ENCODE peak calls at places on chromosomes 13 and 19, in five cellular contexts. One of them, this sample, is unnamed.

GRCh38 chr19:54696117-54696548 is 28.1 kb upstream of the KIR3DL3 start:
- DNase-seq in Caco-2: no peak
- DNase-seq in ascending aorta: no peak
- DNase-seq in heart right ventricle: no peak
- DNase-seq in testis: no peak
- DNase-seq in this sample: no peak

GRCh38 chr13:19178901-19179593 is 2.6 kb downstream of the TUBA3C start:
- DNase-seq in heart right ventricle: no peak
- DNase-seq in ascending aorta: no peak
- DNase-seq in Caco-2: no peak
- DNase-seq in testis: peak; percentile 58
- DNase-seq in this sample: no peak

GRCh38 chr19:28420731-28421550 is 792.0 kb downstream of the UQCRFS1 start:
- DNase-seq in heart right ventricle: no peak
- DNase-seq in ascending aorta: no peak
- DNase-seq in testis: no peak
- DNase-seq in Caco-2: no peak
- DNase-seq in this sample: no peak

GRCh38 chr13:80706164-80706471 is 365.2 kb upstream of the SPRY2 start:
- DNase-seq in ascending aorta: no peak
- DNase-seq in testis: no peak
- DNase-seq in heart right ventricle: no peak
- DNase-seq in Caco-2: no peak
- DNase-seq in this sample: no peak

GRCh38 chr13:110294146-110294545 is 12.8 kb downstream of the COL4A1 start:
- DNase-seq in Caco-2: no peak
- DNase-seq in heart right ventricle: no peak
- DNase-seq in ascending aorta: peak; percentile 56
- DNase-seq in testis: no peak
- DNase-seq in this sample: no peak

GRCh38 chr13:49357694-49358093 is 86.2 kb downstream of the CAB39L start:
- DNase-seq in Caco-2: no peak
- DNase-seq in testis: no peak
- DNase-seq in ascending aorta: no peak
- DNase-seq in heart right ventricle: no peak
- DNase-seq in this sample: no peak

GRCh38 chr19:53945441-53945840 is 17.3 kb upstream of the CACNG8 start:
- DNase-seq in heart right ventricle: no peak
- DNase-seq in ascending aorta: no peak
- DNase-seq in testis: no peak
- DNase-seq in Caco-2: no peak
- DNase-seq in this sample: peak; percentile 47

GRCh38 chr19:39542198-39542597 is 2.2 kb upstream of the EID2 start:
- DNase-seq in testis: no peak
- DNase-seq in heart right ventricle: no peak
- DNase-seq in Caco-2: no peak
- DNase-seq in ascending aorta: peak; percentile 19
- DNase-seq in this sample: peak; percentile 15

GRCh38 chr19:51462681-51463080 is 4.4 kb upstream of the SIGLEC8 start:
- DNase-seq in Caco-2: no peak
- DNase-seq in ascending aorta: peak; percentile 54
- DNase-seq in heart right ventricle: no peak
- DNase-seq in testis: no peak
- DNase-seq in this sample: no peak

GRCh38 chr19:45547965-45548609 is 36.5 kb downstream of the OPA3 start:
- DNase-seq in heart right ventricle: no peak
- DNase-seq in testis: no peak
- DNase-seq in Caco-2: no peak
- DNase-seq in ascending aorta: no peak
- DNase-seq in this sample: no peak

GRCh38 chr13:37216340-37216739 is 110.9 kb upstream of the CSNK1A1L start:
- DNase-seq in testis: no peak
- DNase-seq in ascending aorta: no peak
- DNase-seq in Caco-2: no peak
- DNase-seq in heart right ventricle: no peak
- DNase-seq in this sample: no peak

GRCh38 chr13:104510422-104510821 is 1444.2 kb upstream of the SLC10A2 start:
- DNase-seq in testis: no peak
- DNase-seq in Caco-2: no peak
- DNase-seq in heart right ventricle: no peak
- DNase-seq in ascending aorta: no peak
- DNase-seq in this sample: no peak

GRCh38 chr19:4622695-4623421 is 16.5 kb upstream of the TNFAIP8L1 start:
- DNase-seq in testis: no peak
- DNase-seq in Caco-2: peak; percentile 56
- DNase-seq in heart right ventricle: no peak
- DNase-seq in ascending aorta: no peak
- DNase-seq in this sample: no peak

GRCh38 chr13:110813646-110814624 is 100.4 kb downstream of the ING1 start:
- DNase-seq in Caco-2: no peak
- DNase-seq in ascending aorta: no peak
- DNase-seq in testis: peak; percentile 44
- DNase-seq in heart right ventricle: no peak
- DNase-seq in this sample: no peak

GRCh38 chr19:1945899-1946298 is 4.9 kb downstream of the CSNK1G2 start:
- DNase-seq in ascending aorta: no peak
- DNase-seq in testis: peak; percentile 58
- DNase-seq in heart right ventricle: peak; percentile 32
- DNase-seq in Caco-2: peak; percentile 53
- DNase-seq in this sample: peak; percentile 56

GRCh38 chr13:96075953-96076543 is 13.9 kb upstream of the HS6ST3 start:
- DNase-seq in Caco-2: no peak
- DNase-seq in heart right ventricle: no peak
- DNase-seq in testis: no peak
- DNase-seq in ascending aorta: no peak
- DNase-seq in this sample: peak; percentile 22

GRCh38 chr13:34867590-34867989 is 74.5 kb upstream of the NBEA start:
- DNase-seq in Caco-2: no peak
- DNase-seq in ascending aorta: no peak
- DNase-seq in heart right ventricle: no peak
- DNase-seq in testis: no peak
- DNase-seq in this sample: no peak

GRCh38 chr13:110445183-110445582 is 116.3 kb downstream of the RAB20 start:
- DNase-seq in Caco-2: no peak
- DNase-seq in ascending aorta: peak; percentile 50
- DNase-seq in testis: no peak
- DNase-seq in heart right ventricle: no peak
- DNase-seq in this sample: peak; percentile 18

GRCh38 chr19:55464669-55465068 is at the start of gene C19orf85:
- DNase-seq in Caco-2: no peak
- DNase-seq in heart right ventricle: no peak
- DNase-seq in testis: no peak
- DNase-seq in ascending aorta: no peak
- DNase-seq in this sample: no peak

GRCh38 chr19:4811328-4812131 is 20.0 kb downstream of the TICAM1 start:
- DNase-seq in heart right ventricle: peak; percentile 80
- DNase-seq in ascending aorta: peak; percentile 90
- DNase-seq in Caco-2: peak; percentile 83
- DNase-seq in testis: peak; percentile 89
- DNase-seq in this sample: peak; percentile 68

GRCh38 chr13:39317284-39317683 is 279.0 kb downstream of the NHLRC3 start:
- DNase-seq in heart right ventricle: peak; percentile 43
- DNase-seq in Caco-2: no peak
- DNase-seq in ascending aorta: peak; percentile 72
- DNase-seq in testis: peak; percentile 34
- DNase-seq in this sample: peak; percentile 86

GRCh38 chr13:48266967-48267639 is 34.1 kb downstream of the ITM2B start:
- DNase-seq in ascending aorta: no peak
- DNase-seq in testis: no peak
- DNase-seq in Caco-2: no peak
- DNase-seq in heart right ventricle: no peak
- DNase-seq in this sample: no peak

GRCh38 chr19:51407631-51408131 is 9.8 kb downstream of the SIGLEC10 start:
- DNase-seq in Caco-2: peak; percentile 67
- DNase-seq in ascending aorta: no peak
- DNase-seq in heart right ventricle: no peak
- DNase-seq in testis: peak; percentile 60
- DNase-seq in this sample: peak; percentile 44

GRCh38 chr19:15635016-15635805 is 5.5 kb upstream of the CYP4F3 start:
- DNase-seq in Caco-2: no peak
- DNase-seq in ascending aorta: no peak
- DNase-seq in testis: no peak
- DNase-seq in heart right ventricle: no peak
- DNase-seq in this sample: no peak

GRCh38 chr19:37007587-37008220 is 70.5 kb upstream of the ZNF420 start:
- DNase-seq in testis: peak; percentile 88
- DNase-seq in ascending aorta: no peak
- DNase-seq in heart right ventricle: peak; percentile 82
- DNase-seq in Caco-2: no peak
- DNase-seq in this sample: no peak

GRCh38 chr19:49145485-49146407 is 9.4 kb downstream of the HRC start:
- DNase-seq in heart right ventricle: peak; percentile 77
- DNase-seq in ascending aorta: peak; percentile 91
- DNase-seq in Caco-2: no peak
- DNase-seq in testis: peak; percentile 86
- DNase-seq in this sample: peak; percentile 86

GRCh38 chr19:46529622-46530451 is 34.2 kb upstream of the PNMA8B start:
- DNase-seq in testis: peak; percentile 64
- DNase-seq in ascending aorta: peak; percentile 78
- DNase-seq in heart right ventricle: peak; percentile 69
- DNase-seq in Caco-2: no peak
- DNase-seq in this sample: peak; percentile 77

GRCh38 chr19:3893509-3894179 is 13.2 kb downstream of the ATCAY start:
- DNase-seq in ascending aorta: no peak
- DNase-seq in heart right ventricle: no peak
- DNase-seq in Caco-2: no peak
- DNase-seq in testis: peak; percentile 55
- DNase-seq in this sample: no peak

GRCh38 chr19:43700368-43701015 is 15.4 kb upstream of the IRGC start:
- DNase-seq in ascending aorta: no peak
- DNase-seq in testis: peak; percentile 34
- DNase-seq in Caco-2: no peak
- DNase-seq in heart right ventricle: peak; percentile 76
- DNase-seq in this sample: peak; percentile 81

GRCh38 chr19:30696514-30696913 is 324.3 kb downstream of the ZNF536 start:
- DNase-seq in Caco-2: no peak
- DNase-seq in testis: no peak
- DNase-seq in ascending aorta: no peak
- DNase-seq in heart right ventricle: no peak
- DNase-seq in this sample: peak; percentile 32

GRCh38 chr19:42232435-42232834 is 10.0 kb downstream of the GSK3A start:
- DNase-seq in heart right ventricle: no peak
- DNase-seq in testis: no peak
- DNase-seq in ascending aorta: no peak
- DNase-seq in Caco-2: no peak
- DNase-seq in this sample: no peak
- H3K36me3 ChIP-seq in heart right ventricle: peaks cover 66% of the 10 kb centered on the region
- H3K36me3 ChIP-seq in testis: no peaks in the 10 kb centered on the region
- H3K36me3 ChIP-seq in ascending aorta: peaks cover 91% of the 10 kb centered on the region
- H3K36me3 ChIP-seq in Caco-2: peaks cover 4% of the 10 kb centered on the region
- H3K36me3 ChIP-seq in this sample: peaks cover 47% of the 10 kb centered on the region

GRCh38 chr13:24540236-24541126 is 27.9 kb upstream of the PARP4 start:
- DNase-seq in heart right ventricle: no peak
- DNase-seq in Caco-2: no peak
- DNase-seq in ascending aorta: no peak
- DNase-seq in testis: peak; percentile 79
- DNase-seq in this sample: peak; percentile 54
- TF ChIP-seq CTCF in heart right ventricle: no peak
- TF ChIP-seq CTCF in Caco-2: no peak
- TF ChIP-seq CTCF in ascending aorta: no peak
- TF ChIP-seq CTCF in testis: no peak
- TF ChIP-seq CTCF in this sample: peak; percentile 52

GRCh38 chr19:540867-541637 is 2.8 kb upstream of the GZMM start:
- DNase-seq in heart right ventricle: no peak
- DNase-seq in testis: no peak
- DNase-seq in ascending aorta: no peak
- DNase-seq in Caco-2: no peak
- DNase-seq in this sample: no peak

GRCh38 chr19:536031-536880 is 4.7 kb downstream of the CDC34 start:
- DNase-seq in heart right ventricle: no peak
- DNase-seq in ascending aorta: no peak
- DNase-seq in testis: no peak
- DNase-seq in Caco-2: no peak
- DNase-seq in this sample: no peak

GRCh38 chr19:536881-537404 is 5.4 kb downstream of the CDC34 start:
- DNase-seq in ascending aorta: no peak
- DNase-seq in testis: no peak
- DNase-seq in heart right ventricle: no peak
- DNase-seq in Caco-2: no peak
- DNase-seq in this sample: no peak

GRCh38 chr19:539429-540030 is 4.3 kb upstream of the GZMM start:
- DNase-seq in ascending aorta: no peak
- DNase-seq in testis: no peak
- DNase-seq in Caco-2: no peak
- DNase-seq in heart right ventricle: no peak
- DNase-seq in this sample: no peak

GRCh38 chr19:538641-539428 is 5.0 kb upstream of the GZMM start:
- DNase-seq in testis: no peak
- DNase-seq in Caco-2: no peak
- DNase-seq in heart right ventricle: no peak
- DNase-seq in ascending aorta: no peak
- DNase-seq in this sample: no peak
- H3K36me3 ChIP-seq in testis: no peaks in the 10 kb centered on the region
- H3K36me3 ChIP-seq in Caco-2: peaks cover 1% of the 10 kb centered on the region
- H3K36me3 ChIP-seq in heart right ventricle: peaks cover 58% of the 10 kb centered on the region
- H3K36me3 ChIP-seq in ascending aorta: peaks cover 68% of the 10 kb centered on the region
- H3K36me3 ChIP-seq in this sample: peaks cover 28% of the 10 kb centered on the region

DNA sequence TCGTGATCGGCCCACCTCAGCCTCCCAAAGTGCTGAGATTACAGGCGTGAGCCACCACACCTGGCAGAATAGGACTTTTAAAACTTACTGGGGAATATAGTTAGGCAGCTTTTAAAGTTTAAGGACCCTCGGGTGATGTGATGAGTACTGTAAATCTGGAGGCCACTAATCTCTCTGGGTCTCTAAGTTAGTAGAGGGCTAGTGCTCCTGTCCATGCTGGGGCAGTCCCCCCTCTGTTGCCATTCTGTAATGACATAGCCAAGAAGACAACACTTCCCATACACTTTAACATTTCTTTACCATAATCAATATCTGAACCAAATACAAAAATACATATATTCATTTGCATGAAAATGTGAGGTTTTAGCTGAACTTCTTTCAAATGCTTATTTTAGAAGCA is 65.7 kb downstream of the IPO5 start:
- DNase-seq in ascending aorta: no peak
- DNase-seq in Caco-2: no peak
- DNase-seq in heart right ventricle: no peak
- DNase-seq in testis: no peak
- DNase-seq in this sample: no peak
- TF ChIP-seq CTCF in ascending aorta: no peak
- TF ChIP-seq CTCF in Caco-2: no peak
- TF ChIP-seq CTCF in heart right ventricle: no peak
- TF ChIP-seq CTCF in testis: no peak
- TF ChIP-seq CTCF in this sample: no peak

GRCh38 chr13:29514720-29515310 is 80.7 kb downstream of the SLC7A1 start:
- DNase-seq in Caco-2: peak; percentile 19
- DNase-seq in ascending aorta: no peak
- DNase-seq in testis: no peak
- DNase-seq in heart right ventricle: no peak
- DNase-seq in this sample: no peak
- H3K36me3 ChIP-seq in Caco-2: peaks cover 6% of the 10 kb centered on the region
- H3K36me3 ChIP-seq in ascending aorta: peaks cover 58% of the 10 kb centered on the region
- H3K36me3 ChIP-seq in testis: no peaks in the 10 kb centered on the region
- H3K36me3 ChIP-seq in heart right ventricle: peaks cover 8% of the 10 kb centered on the region
- H3K36me3 ChIP-seq in this sample: peaks cover 12% of the 10 kb centered on the region

This sample was measured in cardiac muscle cell.